ENCODE peak calls at places on chromosomes 1 and 21, in eight cellular contexts. H is GM12865; N is A549; R is fibroblast of lung; D is CD8-positive, alpha-beta T cell; Y is PC-9; U is colonic mucosa; C is testis. Q is an unnamed sample.

GRCh38 chr1:25123551-25123950 is 108.8 kb downstream of the SYF2 start:
- DNase-seq in Y (no peak), R (no peak), N (no peak), U (no peak), D (no peak), C (no peak), H (peak; percentile 63), Q (no peak)

GRCh38 chr21:35127851-35128250 is 78.7 kb upstream of the RUNX1 start:
- DNase-seq in N (no peak), Y (peak; percentile 77), D (no peak), U (no peak), R (no peak), H (no peak), C (no peak), Q (no peak)

GRCh38 chr1:9549955-9550546 is 10.8 kb downstream of the SLC25A33 start:
- DNase-seq in C (no peak), R (no peak), D (no peak), N (no peak), U (no peak), Y (no peak), H (no peak), Q (no peak)

GRCh38 chr21:26147535-26147934 is 23.0 kb downstream of the APP start:
- DNase-seq in U (no peak), C (no peak), D (no peak), Y (no peak), N (no peak), R (no peak), H (no peak), Q (no peak)

GRCh38 chr1:5733596-5733995 is 258.6 kb downstream of the NPHP4 start:
- DNase-seq in D (no peak), R (no peak), N (no peak), Y (no peak), H (no peak), U (no peak), C (no peak), Q (no peak)

GRCh38 chr1:228273720-228274451 is 66.0 kb downstream of the OBSCN start:
- DNase-seq in C (no peak), D (no peak), N (no peak), U (no peak), Y (no peak), R (no peak), H (no peak), Q (no peak)

GRCh38 chr1:2854151-2854550 is 52.7 kb upstream of the TTC34 start:
- DNase-seq in C (no peak), U (no peak), N (no peak), Y (no peak), D (no peak), R (no peak), H (no peak), Q (no peak)

GRCh38 chr1:157504646-157505045 is 47.7 kb downstream of the FCRL5 start:
- DNase-seq in C (peak; percentile 34), H (no peak), R (no peak), Y (no peak), N (no peak), D (no peak), U (no peak), Q (no peak)

GRCh38 chr1:190658907-190659306 is 181.2 kb upstream of the BRINP3 start:
- DNase-seq in U (no peak), Y (no peak), C (no peak), D (no peak), N (no peak), H (no peak), R (peak; percentile 10), Q (no peak)

GRCh38 chr1:228101994-228102790 is 933 bp downstream of the C1orf35 start:
- DNase-seq in H (peak; percentile 60), R (no peak), D (peak; percentile 68), U (peak; percentile 56), Y (no peak), N (peak; percentile 76), C (peak; percentile 45), Q (no peak)

GRCh38 chr1:68188644-68189340 is 43.5 kb downstream of the WLS start:
- DNase-seq in Y (peak; percentile 53), U (no peak), D (no peak), N (no peak), H (no peak), R (no peak), C (no peak), Q (no peak)

GRCh38 chr21:25986928-25987327 is 183.6 kb downstream of the APP start:
- DNase-seq in H (no peak), N (no peak), C (no peak), D (no peak), U (no peak), R (no peak), Y (no peak), Q (no peak)

GRCh38 chr1:224851850-224852261 is 77.6 kb upstream of the DNAH14 start:
- DNase-seq in N (no peak), C (no peak), U (no peak), Y (no peak), D (no peak), R (no peak), H (no peak), Q (no peak)
- TF ChIP-seq CTCF in N (no peak), C (no peak), U (no peak), Y (peak; percentile 31), D (peak; percentile 13), R (no peak), H (no peak), Q (no peak)

DNA sequence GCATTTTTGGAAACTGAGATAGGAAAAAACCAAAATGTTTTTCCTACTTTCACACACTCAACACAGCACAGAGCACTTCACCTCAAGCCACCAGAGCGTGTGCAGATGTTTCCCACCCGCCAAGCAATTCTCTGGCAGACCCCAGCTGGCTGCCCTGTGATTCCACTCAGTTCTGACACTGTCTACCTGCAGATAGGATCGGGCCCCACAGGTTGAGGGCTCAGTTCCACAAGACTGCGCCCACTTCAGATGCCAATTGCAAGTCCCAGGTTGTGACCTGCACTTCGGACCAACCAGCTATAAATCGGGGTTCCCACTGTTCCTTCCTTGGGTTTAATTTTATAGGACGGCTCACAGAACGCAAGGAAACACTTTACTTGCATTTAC is 9.9 kb downstream of the KIAA1614 start:
- DNase-seq in R (no peak), H (no peak), D (no peak), C (no peak), U (no peak), Y (no peak), N (no peak), Q (no peak)
- H3K4me3 ChIP-seq in R (no peak overlapping the region), H (no peak overlapping the region), D (no peak overlapping the region), C (no peak overlapping the region), U (no peak overlapping the region), Y (no peak overlapping the region), N (no peak overlapping the region), Q (no peak overlapping the region)

GRCh38 chr21:37564341-37564923 is 197.9 kb downstream of the DYRK1A start:
- DNase-seq in C (peak; percentile 52), U (peak; percentile 76), R (peak; percentile 96), D (peak; percentile 87), Y (peak; percentile 96), N (peak; percentile 68), H (peak; percentile 76), Q (peak; percentile 88)
- TF ChIP-seq CTCF in C (no peak), U (no peak), R (no peak), D (no peak), Y (no peak), N (peak; percentile 27), H (no peak), Q (peak; percentile 14)

GRCh38 chr1:203189951-203190352 is 3.4 kb upstream of the CHI3L1 start:
- DNase-seq in Y (no peak), N (no peak), H (no peak), U (no peak), R (no peak), D (no peak), C (no peak), Q (no peak)

GRCh38 chr1:203187306-203188264 is 1.1 kb upstream of the CHI3L1 start:
- DNase-seq in C (no peak), D (no peak), N (no peak), R (no peak), U (no peak), H (no peak), Y (no peak), Q (no peak)

GRCh38 chr1:203188686-203189232 is 2.3 kb upstream of the CHI3L1 start:
- DNase-seq in N (no peak), Y (no peak), H (no peak), U (no peak), R (no peak), D (no peak), C (no peak), Q (no peak)

GRCh38 chr1:203186446-203187305 is at the start of gene CHI3L1:
- DNase-seq in C (peak; percentile 59), H (no peak), Y (no peak), N (no peak), D (no peak), R (no peak), U (no peak), Q (no peak)

GRCh38 chr1:203190949-203191348 is 4.4 kb upstream of the CHI3L1 start:
- DNase-seq in Y (no peak), R (no peak), D (no peak), N (no peak), U (no peak), H (no peak), C (no peak), Q (no peak)
- H3K4me3 ChIP-seq in Y (no peak overlapping the region), R (no peak overlapping the region), D (no peak overlapping the region), N (no peak overlapping the region), U (no peak overlapping the region), H (no peak overlapping the region), C (no peak overlapping the region), Q (no peak overlapping the region)

GRCh38 chr21:32413697-32414578 is 1.4 kb downstream of the EVA1C start:
- DNase-seq in Y (no peak), N (no peak), R (peak; percentile 67), C (peak; percentile 46), H (no peak), D (no peak), U (peak; percentile 29), Q (no peak)

GRCh38 chr21:32411366-32412161 is 942 bp upstream of the EVA1C start:
- DNase-seq in D (peak; percentile 61), N (no peak), R (peak; percentile 84), Y (no peak), U (peak; percentile 91), C (peak; percentile 93), H (no peak), Q (no peak)

GRCh38 chr21:32412162-32412997 is at the start of gene EVA1C:
- DNase-seq in C (peak; percentile 60), D (peak; percentile 83), U (peak; percentile 67), H (no peak), R (peak; percentile 63), N (peak; percentile 51), Y (no peak), Q (no peak)

GRCh38 chr21:32414579-32415358 is 2.3 kb downstream of the EVA1C start:
- DNase-seq in N (no peak), C (peak; percentile 35), D (no peak), R (peak; percentile 70), Y (no peak), H (no peak), U (no peak), Q (no peak)

GRCh38 chr21:32412998-32413504 is 545 bp downstream of the EVA1C start:
- DNase-seq in R (peak; percentile 33), D (no peak), H (no peak), Y (no peak), N (no peak), C (peak; percentile 57), U (peak; percentile 77), Q (no peak)
- TF ChIP-seq CTCF in R (no peak), D (no peak), H (no peak), Y (no peak), N (peak; percentile 2), C (no peak), U (no peak), Q (peak; percentile 26)

Q was measured in BJ.